ENCODE peak calls at places on chromosomes 11 and 22, in seven cellular contexts. U, F, K, Z, W, C and S are unnamed samples.

GRCh38 chr11:134727204-134727603 is 315.2 kb upstream of the B3GAT1 start:
- DNase-seq in U (no peak), F (no peak), K (no peak), Z (no peak), W (no peak), C (no peak), S (no peak)

GRCh38 chr11:45045692-45046471 is 95.2 kb upstream of the TP53I11 start:
- DNase-seq in U (peak; percentile 60), F (peak; percentile 45), K (no peak), Z (no peak), W (peak; percentile 65), C (peak; percentile 83), S (peak; percentile 50)

GRCh38 chr11:115869780-115870431 is 365.7 kb upstream of the CADM1 start:
- DNase-seq in U (no peak), F (no peak), K (peak; percentile 60), Z (no peak), W (no peak), C (peak; percentile 3), S (no peak)

GRCh38 chr11:121670792-121671275 is 218.1 kb upstream of the SORL1-AS1 start:
- DNase-seq in U (no peak), F (no peak), K (no peak), Z (no peak), W (peak; percentile 45), C (no peak), S (no peak)

GRCh38 chr11:80350541-80350940 is 909.7 kb upstream of the TENM4 start:
- DNase-seq in U (no peak), F (no peak), K (no peak), Z (no peak), W (no peak), C (peak; percentile 15), S (no peak)

GRCh38 chr11:67370351-67371076 is 2.9 kb downstream of the CLCF1 start:
- DNase-seq in U (no peak), F (no peak), K (no peak), Z (no peak), W (no peak), C (no peak), S (no peak)

GRCh38 chr11:45319077-45319476 is 32.9 kb upstream of the SYT13 start:
- DNase-seq in U (no peak), F (no peak), K (no peak), Z (no peak), W (no peak), C (no peak), S (no peak)

GRCh38 chr11:105155679-105156078 is 16.1 kb upstream of the CARD18 start:
- DNase-seq in U (no peak), F (no peak), K (no peak), Z (no peak), W (no peak), C (no peak), S (no peak)

GRCh38 chr11:2089536-2090165 is 49.5 kb downstream of the IGF2 start:
- DNase-seq in U (no peak), F (no peak), K (no peak), Z (peak; percentile 10), W (peak; percentile 33), C (peak; percentile 71), S (no peak)

GRCh38 chr22:46070722-46071450 is 79.4 kb upstream of the PPARA start:
- DNase-seq in U (peak; percentile 68), F (peak; percentile 78), K (peak; percentile 75), Z (peak; percentile 64), W (peak; percentile 91), C (peak; percentile 70), S (peak; percentile 56)

GRCh38 chr22:39927544-39927943 is 26.7 kb downstream of the GRAP2 start:
- DNase-seq in U (no peak), F (no peak), K (no peak), Z (no peak), W (no peak), C (no peak), S (no peak)

GRCh38 chr22:39925273-39925672 is 24.4 kb downstream of the GRAP2 start:
- DNase-seq in U (no peak), F (no peak), K (no peak), Z (no peak), W (no peak), C (no peak), S (no peak)

GRCh38 chr22:39923689-39924088 is 22.8 kb downstream of the GRAP2 start:
- DNase-seq in U (no peak), F (no peak), K (no peak), Z (no peak), W (no peak), C (no peak), S (no peak)

GRCh38 chr22:39926175-39927152 is 25.6 kb downstream of the GRAP2 start:
- DNase-seq in U (no peak), F (no peak), K (no peak), Z (no peak), W (no peak), C (no peak), S (no peak)

DNA sequence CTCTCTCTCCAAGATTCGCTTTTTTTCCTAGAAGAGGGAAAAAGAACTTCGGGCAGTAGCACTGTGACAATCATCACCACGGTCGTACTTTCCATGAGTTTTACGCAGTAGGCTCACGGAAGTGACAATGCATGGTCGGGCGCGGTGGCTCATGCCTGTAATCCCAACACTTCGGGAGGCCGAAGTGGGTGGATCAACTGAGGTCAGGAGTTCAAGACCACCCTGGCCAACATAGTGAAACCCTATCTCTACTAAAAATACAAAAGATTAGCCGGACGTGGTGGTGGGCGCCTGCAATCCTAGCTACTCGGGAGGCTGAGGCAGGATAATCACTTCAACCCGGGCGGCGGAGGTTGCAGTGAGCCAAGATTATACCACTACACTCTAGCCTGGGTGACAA is 23.4 kb downstream of the GRAP2 start:
- DNase-seq in U (no peak), F (no peak), K (no peak), Z (no peak), W (no peak), C (no peak), S (no peak)
- H3K27me3 ChIP-seq in U (peaks cover 19% of the 10 kb centered on the region), F (peaks cover 14% of the 10 kb centered on the region), K (no peaks in the 10 kb centered on the region), Z (no peaks in the 10 kb centered on the region), W (peaks cover 32% of the 10 kb centered on the region), C (peaks cover 72% of the 10 kb centered on the region), S (peaks cover 6% of the 10 kb centered on the region)

DNA sequence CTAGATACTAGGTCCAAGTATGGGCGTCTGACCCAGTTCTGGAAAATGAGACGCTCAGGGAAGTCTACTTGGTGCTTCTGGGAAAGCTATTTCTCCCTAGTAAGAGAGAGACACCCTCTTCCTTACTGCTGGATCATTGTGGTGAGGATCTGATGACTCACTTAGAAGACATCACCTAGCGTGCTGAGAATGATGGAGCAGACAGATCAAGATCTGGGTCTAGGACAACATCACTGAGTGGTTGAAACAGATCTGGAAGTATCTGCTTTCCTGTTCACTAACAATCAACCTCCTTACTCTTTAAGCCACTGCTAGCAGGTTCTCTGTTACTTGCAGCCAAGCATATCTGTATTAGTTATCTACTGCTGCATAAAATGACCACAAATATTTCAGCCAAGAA is 38.3 kb upstream of the HMGXB4 start:
- DNase-seq in U (no peak), F (no peak), K (no peak), Z (no peak), W (no peak), C (peak; percentile 52), S (no peak)
- TF ChIP-seq CTCF in U (no peak), F (no peak), K (no peak), Z (no peak), W (no peak), C (no peak), S (no peak)

GRCh38 chr22:32177221-32177765 is 18.2 kb upstream of the C22orf42 start:
- DNase-seq in U (no peak), F (no peak), K (no peak), Z (no peak), W (peak; percentile 6), C (peak; percentile 1), S (no peak)
- H3K27me3 ChIP-seq in U (peaks cover 12% of the 10 kb centered on the region), F (peaks cover 56% of the 10 kb centered on the region), K (peaks cover 33% of the 10 kb centered on the region), Z (peaks cover 29% of the 10 kb centered on the region), W (peaks cover 65% of the 10 kb centered on the region), C (no peaks in the 10 kb centered on the region), S (peaks cover 30% of the 10 kb centered on the region)

DNA sequence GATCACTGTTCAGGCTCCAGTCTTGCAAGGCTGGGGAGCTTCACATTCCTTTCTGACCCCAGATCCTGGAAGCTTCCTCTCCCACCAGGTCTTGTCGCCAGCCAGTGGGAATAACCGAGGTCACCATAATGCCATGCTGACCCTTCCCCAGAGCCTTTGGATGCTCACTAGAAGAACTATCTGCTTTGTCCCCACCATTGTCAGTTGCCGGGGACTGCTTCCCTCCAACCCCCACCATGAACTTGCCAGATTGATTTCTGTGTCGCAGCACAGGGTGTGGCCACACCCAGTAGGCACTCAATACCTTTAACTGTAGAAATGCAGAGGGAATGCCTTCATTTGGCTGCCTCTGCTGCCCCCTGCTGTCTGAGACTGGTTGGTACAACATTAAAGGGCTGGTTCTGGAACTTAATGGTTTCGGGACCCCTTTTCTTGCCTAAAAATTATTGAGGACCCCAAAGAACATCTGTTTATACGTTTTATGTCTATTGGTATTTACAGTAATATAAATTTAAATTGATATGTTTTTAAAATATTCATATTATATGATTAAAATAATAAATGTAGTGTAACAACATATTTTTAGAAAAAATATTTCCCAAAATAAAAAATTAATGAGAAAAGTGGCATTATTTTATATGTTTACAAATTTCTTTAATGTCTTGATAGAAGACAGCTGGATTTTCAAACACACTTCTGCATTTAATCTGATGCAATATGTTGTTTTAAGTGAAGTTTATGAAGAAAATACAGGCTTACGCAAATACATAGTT is 6.6 kb upstream of the GDPD5 start:
- DNase-seq in U (peak; percentile 54), F (peak; percentile 62), K (peak; percentile 79), Z (peak; percentile 55), W (peak; percentile 89), C (peak; percentile 93), S (peak; percentile 86)
- TF ChIP-seq CTCF in U (peak; percentile 97), F (peak; percentile 86), K (peak; percentile 81), Z (peak; percentile 79), W (peak; percentile 96), C (peak; percentile 93), S (peak; percentile 95)

GRCh38 chr11:69770525-69770924 is 4.6 kb downstream of the FGF4 start:
- DNase-seq in U (no peak), F (no peak), K (no peak), Z (no peak), W (peak; percentile 28), C (no peak), S (no peak)
- H3K27me3 ChIP-seq in U (peaks cover 27% of the 10 kb centered on the region), F (peaks cover 42% of the 10 kb centered on the region), K (peaks cover 51% of the 10 kb centered on the region), Z (peaks cover 83% of the 10 kb centered on the region), W (peaks cover 64% of the 10 kb centered on the region), C (peaks cover 21% of the 10 kb centered on the region), S (no peaks in the 10 kb centered on the region)

GRCh38 chr11:65129649-65130441 is 4.5 kb downstream of the SYVN1 start:
- DNase-seq in U (peak; percentile 6), F (no peak), K (no peak), Z (no peak), W (no peak), C (no peak), S (no peak)
- TF ChIP-seq CTCF in U (no peak), F (no peak), K (no peak), Z (no peak), W (no peak), C (peak; percentile 20), S (no peak)

DNA sequence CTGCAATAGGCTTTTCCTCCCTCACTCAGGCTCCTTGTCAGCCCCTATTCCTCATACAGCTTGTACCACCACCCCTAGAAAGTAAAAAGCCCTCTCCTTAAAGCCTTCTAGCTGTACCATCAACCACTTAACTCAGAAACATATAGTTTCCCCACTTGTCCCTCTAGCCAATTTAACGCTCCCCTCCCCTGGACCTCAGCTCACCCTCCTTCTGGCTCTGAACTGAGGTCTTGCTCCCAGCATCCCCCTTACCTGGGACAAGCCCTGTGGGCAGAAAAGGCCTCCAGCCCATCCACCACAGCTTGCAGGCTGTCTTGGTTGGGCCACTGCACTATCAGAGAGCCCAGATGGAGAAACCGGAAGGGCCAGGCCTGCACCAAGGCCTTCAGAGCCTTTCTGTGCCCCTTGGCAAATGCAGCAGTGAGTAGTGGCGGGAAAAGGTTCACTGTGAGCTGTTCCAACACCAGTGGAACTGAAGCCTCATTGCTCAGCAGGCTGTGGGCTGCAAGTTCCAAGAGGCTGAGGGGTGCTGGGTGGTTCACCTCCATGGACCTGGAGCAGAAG is 12.4 kb upstream of the TOP3B start:
- DNase-seq in U (no peak), F (no peak), K (no peak), Z (no peak), W (no peak), C (no peak), S (no peak)
- H3K27me3 ChIP-seq in U (no peaks in the 10 kb centered on the region), F (no peaks in the 10 kb centered on the region), K (peaks cover 76% of the 10 kb centered on the region), Z (no peaks in the 10 kb centered on the region), W (peaks cover 5% of the 10 kb centered on the region), C (peaks cover 12% of the 10 kb centered on the region), S (no peaks in the 10 kb centered on the region)